ENCODE peak calls at places on chromosomes 13 and 19, in ten cellular contexts. Q is breast epithelium, Y is pancreas, P is colonic mucosa, W is T follicular helper cell, L is G401, E is NCI-H2107, I is NCI-H1694 treated with DMSO at 0.1 percent for 48 hours, V is HCEC 1CT, B is activated T-helper 1 cell treated with Interleukin-2 at 50 U/mL for 16 hours. J is an unnamed sample.

GRCh38 chr13:114109646-114110045 is 22.8 kb downstream of the RASA3 start:
- DNase-seq in W (peak), Q (peak), B (no peak), I (no peak), P (no peak), L (no peak), Y (no peak), V (no peak), E (no peak), J (no peak)

GRCh38 chr19:1255186-1256161 is 7.1 kb downstream of the MIDN start:
- DNase-seq in E (no peak), Y (peak), V (no peak), B (no peak), W (no peak), I (no peak), L (no peak), Q (no peak), P (no peak), J (no peak)

GRCh38 chr19:7763696-7764095 is 653 bp downstream of the CLEC4M start:
- DNase-seq in V (no peak), Y (no peak), P (no peak), L (no peak), W (no peak), Q (no peak), I (no peak), E (no peak), B (no peak), J (no peak)

GRCh38 chr19:35533201-35533821 is at the start of gene GAPDHS:
- DNase-seq in P (no peak), B (no peak), I (no peak), Y (no peak), V (no peak), L (no peak), W (no peak), Q (no peak), E (no peak), J (no peak)

GRCh38 chr13:109156181-109156935 is 526.9 kb downstream of the MYO16 start:
- DNase-seq in E (no peak), W (no peak), B (no peak), V (peak), I (no peak), Q (no peak), Y (no peak), L (no peak), P (no peak), J (peak)

GRCh38 chr13:113630804-113631203 is 27.2 kb downstream of the ATP4B start:
- DNase-seq in V (no peak), Q (peak), W (no peak), B (no peak), P (no peak), Y (no peak), L (no peak), E (no peak), I (no peak), J (no peak)

GRCh38 chr19:41753936-41754529 is 1.3 kb upstream of the CEACAM6 start:
- DNase-seq in V (peak), P (peak), E (peak), B (peak), I (peak), Y (peak), L (peak), W (peak), Q (no peak), J (no peak)

GRCh38 chr13:108322206-108322824 is 52.8 kb downstream of the TNFSF13B start:
- DNase-seq in W (no peak), E (no peak), P (no peak), Q (no peak), I (peak), L (peak), V (peak), Y (no peak), B (no peak), J (peak)

GRCh38 chr13:80473695-80474094 is 132.8 kb upstream of the SPRY2 start:
- DNase-seq in L (peak), E (no peak), W (no peak), B (no peak), P (no peak), Q (no peak), Y (peak), V (peak), I (peak), J (no peak)

GRCh38 chr13:65504213-65504612 is 1725.9 kb downstream of the PCDH9 start:
- DNase-seq in E (no peak), Y (no peak), W (no peak), Q (no peak), I (no peak), P (no peak), L (no peak), V (no peak), B (no peak), J (no peak)

GRCh38 chr13:74641586-74641985 is 507.4 kb upstream of the KLF12 start:
- DNase-seq in Q (no peak), P (no peak), L (no peak), I (no peak), V (peak), W (no peak), Y (no peak), E (no peak), B (no peak), J (no peak)

GRCh38 chr13:107937841-107938240 is 277.5 kb downstream of the LIG4 start:
- DNase-seq in W (no peak), I (no peak), V (peak), Y (no peak), L (no peak), P (no peak), E (no peak), Q (no peak), B (no peak), J (no peak)

GRCh38 chr19:56120002-56120370 is 1.1 kb downstream of the ZNF787 start:
- DNase-seq in E (no peak), W (no peak), L (no peak), I (no peak), Q (no peak), V (no peak), B (no peak), P (no peak), Y (no peak), J (no peak)